ENCODE peak calls at places on chromosomes 1 and 21, in five cellular contexts. S is neuronal stem cell; N is HTR-8/SVneo; D is stimulated activated CD4-positive, alpha-beta T cell treated with anti-CD3 and anti-CD28 coated beads, Interleukin-4, amount 100 ng/mL, for 48 hours; M is AG08396. Y is an unnamed sample.

GRCh38 chr1:10965621-10966226 is 46.7 kb upstream of the TARDBP start:
- DNase-seq in N (no peak), D (no peak), S (no peak), M (no peak), Y (no peak)

GRCh38 chr1:203229471-203230178 is at the start of gene CHIT1:
- DNase-seq in D (no peak), M (no peak), S (no peak), N (no peak), Y (no peak)

GRCh38 chr1:175725684-175726083 is 17.7 kb downstream of the TNR start:
- DNase-seq in M (no peak), S (peak), D (no peak), N (no peak), Y (peak)

GRCh38 chr1:23719162-23719820 is 24.0 kb upstream of the ELOA start:
- DNase-seq in S (no peak), M (no peak), N (no peak), D (no peak), Y (no peak)

GRCh38 chr1:112676543-112676942 is 2.1 kb downstream of the MOV10 start:
- DNase-seq in D (no peak), N (no peak), M (no peak), S (no peak), Y (no peak)

GRCh38 chr1:156805766-156806511 is 10.7 kb downstream of the SH2D2A start:
- DNase-seq in S (no peak), M (peak), N (peak), D (no peak), Y (peak)

GRCh38 chr1:233359431-233359830 is 31.9 kb downstream of the MAP3K21 start:
- DNase-seq in M (no peak), N (no peak), S (no peak), D (no peak), Y (no peak)

GRCh38 chr21:37565530-37566223 is 199.1 kb downstream of the DYRK1A start:
- DNase-seq in D (no peak), M (no peak), N (no peak), S (no peak), Y (no peak)

GRCh38 chr1:150282558-150282958 is 204 bp downstream of the CIART start:
- DNase-seq in S (no peak), M (peak), D (no peak), N (no peak), Y (no peak)

GRCh38 chr1:76105269-76105850 is 30.8 kb downstream of the ST6GALNAC3 start:
- DNase-seq in S (no peak), M (no peak), N (no peak), D (no peak), Y (no peak)

GRCh38 chr1:157163273-157164127 is 25.3 kb upstream of the ETV3 start:
- DNase-seq in S (peak), M (peak), N (peak), D (peak), Y (peak)

GRCh38 chr1:111204211-111204883 is 3.9 kb upstream of the DENND2D start:
- DNase-seq in M (peak), S (no peak), N (no peak), D (no peak), Y (no peak)

GRCh38 chr1:9559673-9560072 is 20.4 kb downstream of the SLC25A33 start:
- DNase-seq in S (no peak), D (no peak), N (no peak), M (no peak), Y (no peak)

GRCh38 chr1:9877962-9878361 is 32.1 kb downstream of the CTNNBIP1 start:
- DNase-seq in D (no peak), N (no peak), M (no peak), S (no peak), Y (no peak)

GRCh38 chr1:173426057-173426456 is 51.1 kb upstream of the PRDX6 start:
- DNase-seq in D (no peak), S (no peak), N (no peak), M (no peak), Y (no peak)

GRCh38 chr1:171128463-171128862 is 37.8 kb downstream of the FMO3 start:
- DNase-seq in D (no peak), S (no peak), N (no peak), M (no peak), Y (no peak)

GRCh38 chr1:206737729-206738222 is 32.8 kb upstream of the IL19 start:
- DNase-seq in D (no peak), S (no peak), M (no peak), N (no peak), Y (no peak)

GRCh38 chr1:163315773-163316374 is 5.9 kb upstream of the NUF2 start:
- DNase-seq in D (peak), N (no peak), S (peak), M (no peak), Y (peak)